ENCODE peak calls at places on chromosomes 11 and 22, in five cellular contexts. F is nucleus accumbens; R is stimulated activated CD4-positive, alpha-beta T cell treated with anti-CD3 and anti-CD28 coated beads, Interleukin-4, amount 100 ng/mL, for 48 hours; T is glomerular endothelial cell; N is endothelial cell. C is an unnamed sample.

GRCh38 chr22:24189249-24190158 is 8.2 kb downstream of the SUSD2 start:
- DNase-seq in F (peak), R (peak), T (no peak), N (peak), C (peak)

GRCh38 chr11:126350811-126351210 is 4.7 kb upstream of the ST3GAL4 start:
- DNase-seq in F (no peak), R (no peak), T (no peak), N (no peak), C (no peak)

GRCh38 chr22:45740236-45740635 is 68.6 kb downstream of the ATXN10 start:
- DNase-seq in F (no peak), R (no peak), T (no peak), N (no peak), C (no peak)

GRCh38 chr11:16809901-16810668 is 71.6 kb downstream of the C11orf58 start:
- DNase-seq in F (peak), R (no peak), T (no peak), N (no peak), C (no peak)

GRCh38 chr11:75267171-75267970 is 26.8 kb downstream of the TPBGL start:
- DNase-seq in F (no peak), R (no peak), T (no peak), N (no peak), C (no peak)

GRCh38 chr11:15975742-15976141 is 380.6 kb downstream of the SOX6 start:
- DNase-seq in F (no peak), R (no peak), T (no peak), N (no peak), C (no peak)

GRCh38 chr11:109435121-109435742 is 13.2 kb downstream of the C11orf87 start:
- DNase-seq in F (no peak), R (no peak), T (no peak), N (no peak), C (no peak)

GRCh38 chr22:23696326-23696851 is 5.6 kb downstream of the RGL4 start:
- DNase-seq in F (no peak), R (peak), T (no peak), N (no peak), C (no peak)

GRCh38 chr11:124075841-124076571 is 34.9 kb upstream of the OR10G7 start:
- DNase-seq in F (peak), R (no peak), T (no peak), N (no peak), C (peak)

C was measured in A549.